ENCODE peak calls at places on chromosome 10, in nine cellular contexts. One of them, this sample, is unnamed.

GRCh38 chr10:72597897-72598296 is 28.0 kb downstream of the MICU1 start:
- DNase-seq in NCI-H1105: no peak
- DNase-seq in T-helper 9 cell: no peak
- DNase-seq in Karpas-422: no peak
- DNase-seq in heart left ventricle: no peak
- DNase-seq in astrocyte of the spinal cord: peak
- DNase-seq in activated CD4-positive, alpha-beta T cell treated with anti-CD3 and anti-CD28 coated beads, Interleukin-2, amount 10 ng/mL, durations not matched to agents 7 days and 5 days: no peak
- DNase-seq in T-helper 1 cell: no peak
- DNase-seq in aorta: no peak
- DNase-seq in this sample: peak

GRCh38 chr10:79929409-79929904 is 19.4 kb downstream of the SFTPD start:
- DNase-seq in T-helper 1 cell: peak
- DNase-seq in heart left ventricle: peak
- DNase-seq in T-helper 9 cell: peak
- DNase-seq in NCI-H1105: peak
- DNase-seq in aorta: peak
- DNase-seq in Karpas-422: peak
- DNase-seq in astrocyte of the spinal cord: peak
- DNase-seq in activated CD4-positive, alpha-beta T cell treated with anti-CD3 and anti-CD28 coated beads, Interleukin-2, amount 10 ng/mL, durations not matched to agents 7 days and 5 days: peak
- DNase-seq in this sample: peak

GRCh38 chr10:50577681-50578350 is 45.9 kb downstream of the SGMS1 start:
- DNase-seq in T-helper 9 cell: no peak
- DNase-seq in T-helper 1 cell: no peak
- DNase-seq in astrocyte of the spinal cord: peak
- DNase-seq in heart left ventricle: no peak
- DNase-seq in Karpas-422: no peak
- DNase-seq in aorta: no peak
- DNase-seq in activated CD4-positive, alpha-beta T cell treated with anti-CD3 and anti-CD28 coated beads, Interleukin-2, amount 10 ng/mL, durations not matched to agents 7 days and 5 days: no peak
- DNase-seq in NCI-H1105: no peak
- DNase-seq in this sample: peak

GRCh38 chr10:3775671-3776551 is 9.1 kb downstream of the KLF6 start:
- DNase-seq in astrocyte of the spinal cord: peak
- DNase-seq in activated CD4-positive, alpha-beta T cell treated with anti-CD3 and anti-CD28 coated beads, Interleukin-2, amount 10 ng/mL, durations not matched to agents 7 days and 5 days: no peak
- DNase-seq in heart left ventricle: no peak
- DNase-seq in NCI-H1105: no peak
- DNase-seq in Karpas-422: no peak
- DNase-seq in T-helper 1 cell: no peak
- DNase-seq in T-helper 9 cell: peak
- DNase-seq in aorta: no peak
- DNase-seq in this sample: peak

GRCh38 chr10:107914450-107915276 is 750.2 kb upstream of the SORCS1 start:
- DNase-seq in NCI-H1105: no peak
- DNase-seq in heart left ventricle: peak
- DNase-seq in T-helper 9 cell: no peak
- DNase-seq in aorta: no peak
- DNase-seq in T-helper 1 cell: no peak
- DNase-seq in astrocyte of the spinal cord: no peak
- DNase-seq in Karpas-422: no peak
- DNase-seq in activated CD4-positive, alpha-beta T cell treated with anti-CD3 and anti-CD28 coated beads, Interleukin-2, amount 10 ng/mL, durations not matched to agents 7 days and 5 days: no peak
- DNase-seq in this sample: peak

GRCh38 chr10:43274011-43274410 is 7.1 kb upstream of the RASGEF1A start:
- DNase-seq in activated CD4-positive, alpha-beta T cell treated with anti-CD3 and anti-CD28 coated beads, Interleukin-2, amount 10 ng/mL, durations not matched to agents 7 days and 5 days: no peak
- DNase-seq in heart left ventricle: no peak
- DNase-seq in Karpas-422: no peak
- DNase-seq in aorta: no peak
- DNase-seq in astrocyte of the spinal cord: no peak
- DNase-seq in NCI-H1105: no peak
- DNase-seq in T-helper 9 cell: no peak
- DNase-seq in T-helper 1 cell: no peak
- DNase-seq in this sample: peak

GRCh38 chr10:35040761-35041501 is 49.2 kb downstream of the CUL2 start:
- DNase-seq in T-helper 1 cell: no peak
- DNase-seq in activated CD4-positive, alpha-beta T cell treated with anti-CD3 and anti-CD28 coated beads, Interleukin-2, amount 10 ng/mL, durations not matched to agents 7 days and 5 days: no peak
- DNase-seq in T-helper 9 cell: no peak
- DNase-seq in aorta: no peak
- DNase-seq in Karpas-422: no peak
- DNase-seq in heart left ventricle: no peak
- DNase-seq in NCI-H1105: no peak
- DNase-seq in astrocyte of the spinal cord: peak
- DNase-seq in this sample: peak

GRCh38 chr10:123865880-123866279 is 25.7 kb downstream of the CPXM2 start:
- DNase-seq in Karpas-422: no peak
- DNase-seq in aorta: no peak
- DNase-seq in activated CD4-positive, alpha-beta T cell treated with anti-CD3 and anti-CD28 coated beads, Interleukin-2, amount 10 ng/mL, durations not matched to agents 7 days and 5 days: no peak
- DNase-seq in heart left ventricle: no peak
- DNase-seq in NCI-H1105: no peak
- DNase-seq in astrocyte of the spinal cord: no peak
- DNase-seq in T-helper 9 cell: no peak
- DNase-seq in T-helper 1 cell: no peak
- DNase-seq in this sample: no peak

GRCh38 chr10:101221479-101222246 is 7.6 kb downstream of the LBX1 start:
- DNase-seq in astrocyte of the spinal cord: no peak
- DNase-seq in activated CD4-positive, alpha-beta T cell treated with anti-CD3 and anti-CD28 coated beads, Interleukin-2, amount 10 ng/mL, durations not matched to agents 7 days and 5 days: no peak
- DNase-seq in NCI-H1105: no peak
- DNase-seq in T-helper 1 cell: no peak
- DNase-seq in T-helper 9 cell: no peak
- DNase-seq in heart left ventricle: no peak
- DNase-seq in aorta: no peak
- DNase-seq in Karpas-422: no peak
- DNase-seq in this sample: no peak

GRCh38 chr10:109915566-109915965 is 7.7 kb downstream of the XPNPEP1 start:
- DNase-seq in aorta: no peak
- DNase-seq in T-helper 9 cell: no peak
- DNase-seq in astrocyte of the spinal cord: no peak
- DNase-seq in heart left ventricle: no peak
- DNase-seq in T-helper 1 cell: no peak
- DNase-seq in NCI-H1105: no peak
- DNase-seq in activated CD4-positive, alpha-beta T cell treated with anti-CD3 and anti-CD28 coated beads, Interleukin-2, amount 10 ng/mL, durations not matched to agents 7 days and 5 days: no peak
- DNase-seq in Karpas-422: no peak
- DNase-seq in this sample: no peak

GRCh38 chr10:70518695-70519094 is 40.1 kb downstream of the PALD1 start:
- DNase-seq in T-helper 9 cell: no peak
- DNase-seq in NCI-H1105: no peak
- DNase-seq in heart left ventricle: peak
- DNase-seq in activated CD4-positive, alpha-beta T cell treated with anti-CD3 and anti-CD28 coated beads, Interleukin-2, amount 10 ng/mL, durations not matched to agents 7 days and 5 days: no peak
- DNase-seq in astrocyte of the spinal cord: peak
- DNase-seq in aorta: no peak
- DNase-seq in T-helper 1 cell: no peak
- DNase-seq in Karpas-422: no peak
- DNase-seq in this sample: peak

GRCh38 chr10:32072025-32072787 is 16.0 kb upstream of the KIF5B start:
- DNase-seq in heart left ventricle: no peak
- DNase-seq in T-helper 9 cell: no peak
- DNase-seq in T-helper 1 cell: no peak
- DNase-seq in aorta: no peak
- DNase-seq in NCI-H1105: no peak
- DNase-seq in astrocyte of the spinal cord: no peak
- DNase-seq in Karpas-422: no peak
- DNase-seq in activated CD4-positive, alpha-beta T cell treated with anti-CD3 and anti-CD28 coated beads, Interleukin-2, amount 10 ng/mL, durations not matched to agents 7 days and 5 days: no peak
- DNase-seq in this sample: no peak

GRCh38 chr10:61792921-61793320 is 108.6 kb upstream of the ARID5B start:
- DNase-seq in T-helper 9 cell: no peak
- DNase-seq in NCI-H1105: no peak
- DNase-seq in T-helper 1 cell: no peak
- DNase-seq in activated CD4-positive, alpha-beta T cell treated with anti-CD3 and anti-CD28 coated beads, Interleukin-2, amount 10 ng/mL, durations not matched to agents 7 days and 5 days: no peak
- DNase-seq in aorta: no peak
- DNase-seq in astrocyte of the spinal cord: no peak
- DNase-seq in Karpas-422: no peak
- DNase-seq in heart left ventricle: no peak
- DNase-seq in this sample: no peak

GRCh38 chr10:67520924-67521520 is 175.0 kb downstream of the CTNNA3 start:
- DNase-seq in activated CD4-positive, alpha-beta T cell treated with anti-CD3 and anti-CD28 coated beads, Interleukin-2, amount 10 ng/mL, durations not matched to agents 7 days and 5 days: peak
- DNase-seq in NCI-H1105: peak
- DNase-seq in astrocyte of the spinal cord: peak
- DNase-seq in T-helper 9 cell: peak
- DNase-seq in aorta: no peak
- DNase-seq in Karpas-422: peak
- DNase-seq in heart left ventricle: no peak
- DNase-seq in T-helper 1 cell: no peak
- DNase-seq in this sample: peak

GRCh38 chr10:113743594-113743993 is 7.9 kb upstream of the PLEKHS1 start:
- DNase-seq in heart left ventricle: no peak
- DNase-seq in T-helper 9 cell: no peak
- DNase-seq in astrocyte of the spinal cord: no peak
- DNase-seq in activated CD4-positive, alpha-beta T cell treated with anti-CD3 and anti-CD28 coated beads, Interleukin-2, amount 10 ng/mL, durations not matched to agents 7 days and 5 days: no peak
- DNase-seq in Karpas-422: no peak
- DNase-seq in NCI-H1105: no peak
- DNase-seq in T-helper 1 cell: no peak
- DNase-seq in aorta: no peak
- DNase-seq in this sample: no peak

GRCh38 chr10:119522747-119523426 is 19.6 kb downstream of the RGS10 start:
- DNase-seq in T-helper 1 cell: no peak
- DNase-seq in Karpas-422: no peak
- DNase-seq in NCI-H1105: no peak
- DNase-seq in astrocyte of the spinal cord: no peak
- DNase-seq in aorta: peak
- DNase-seq in T-helper 9 cell: no peak
- DNase-seq in heart left ventricle: no peak
- DNase-seq in activated CD4-positive, alpha-beta T cell treated with anti-CD3 and anti-CD28 coated beads, Interleukin-2, amount 10 ng/mL, durations not matched to agents 7 days and 5 days: no peak
- DNase-seq in this sample: peak

GRCh38 chr10:88227342-88228018 is 355.6 kb downstream of the RNLS start:
- DNase-seq in T-helper 9 cell: no peak
- DNase-seq in Karpas-422: no peak
- DNase-seq in astrocyte of the spinal cord: peak
- DNase-seq in activated CD4-positive, alpha-beta T cell treated with anti-CD3 and anti-CD28 coated beads, Interleukin-2, amount 10 ng/mL, durations not matched to agents 7 days and 5 days: no peak
- DNase-seq in heart left ventricle: peak
- DNase-seq in NCI-H1105: no peak
- DNase-seq in T-helper 1 cell: no peak
- DNase-seq in aorta: no peak
- DNase-seq in this sample: no peak

GRCh38 chr10:72736176-72736795 is 44.3 kb downstream of the MCU start:
- DNase-seq in activated CD4-positive, alpha-beta T cell treated with anti-CD3 and anti-CD28 coated beads, Interleukin-2, amount 10 ng/mL, durations not matched to agents 7 days and 5 days: no peak
- DNase-seq in astrocyte of the spinal cord: peak
- DNase-seq in aorta: no peak
- DNase-seq in NCI-H1105: no peak
- DNase-seq in Karpas-422: no peak
- DNase-seq in T-helper 9 cell: no peak
- DNase-seq in heart left ventricle: no peak
- DNase-seq in T-helper 1 cell: no peak
- DNase-seq in this sample: peak

GRCh38 chr10:30081182-30081581 is 21.8 kb upstream of the JCAD start:
- DNase-seq in T-helper 9 cell: no peak
- DNase-seq in aorta: no peak
- DNase-seq in Karpas-422: no peak
- DNase-seq in NCI-H1105: no peak
- DNase-seq in astrocyte of the spinal cord: no peak
- DNase-seq in T-helper 1 cell: no peak
- DNase-seq in heart left ventricle: no peak
- DNase-seq in activated CD4-positive, alpha-beta T cell treated with anti-CD3 and anti-CD28 coated beads, Interleukin-2, amount 10 ng/mL, durations not matched to agents 7 days and 5 days: no peak
- DNase-seq in this sample: no peak

GRCh38 chr10:16520900-16521299 is 779 bp downstream of the C1QL3 start:
- DNase-seq in aorta: peak
- DNase-seq in Karpas-422: peak
- DNase-seq in heart left ventricle: peak
- DNase-seq in astrocyte of the spinal cord: no peak
- DNase-seq in T-helper 9 cell: no peak
- DNase-seq in T-helper 1 cell: no peak
- DNase-seq in NCI-H1105: no peak
- DNase-seq in activated CD4-positive, alpha-beta T cell treated with anti-CD3 and anti-CD28 coated beads, Interleukin-2, amount 10 ng/mL, durations not matched to agents 7 days and 5 days: peak
- DNase-seq in this sample: peak

GRCh38 chr10:78992333-78992732 is 76.4 kb upstream of the ZMIZ1 start:
- DNase-seq in T-helper 1 cell: no peak
- DNase-seq in aorta: no peak
- DNase-seq in NCI-H1105: no peak
- DNase-seq in heart left ventricle: no peak
- DNase-seq in Karpas-422: peak
- DNase-seq in T-helper 9 cell: no peak
- DNase-seq in astrocyte of the spinal cord: no peak
- DNase-seq in activated CD4-positive, alpha-beta T cell treated with anti-CD3 and anti-CD28 coated beads, Interleukin-2, amount 10 ng/mL, durations not matched to agents 7 days and 5 days: no peak
- DNase-seq in this sample: no peak

GRCh38 chr10:99172130-99172738 is 63.4 kb downstream of the HPSE2 start:
- DNase-seq in T-helper 1 cell: no peak
- DNase-seq in activated CD4-positive, alpha-beta T cell treated with anti-CD3 and anti-CD28 coated beads, Interleukin-2, amount 10 ng/mL, durations not matched to agents 7 days and 5 days: no peak
- DNase-seq in astrocyte of the spinal cord: peak
- DNase-seq in aorta: no peak
- DNase-seq in NCI-H1105: no peak
- DNase-seq in T-helper 9 cell: no peak
- DNase-seq in Karpas-422: no peak
- DNase-seq in heart left ventricle: no peak
- DNase-seq in this sample: peak

GRCh38 chr10:4586756-4587155 is 239.3 kb upstream of the AKR1E2 start:
- DNase-seq in NCI-H1105: no peak
- DNase-seq in astrocyte of the spinal cord: peak
- DNase-seq in aorta: no peak
- DNase-seq in activated CD4-positive, alpha-beta T cell treated with anti-CD3 and anti-CD28 coated beads, Interleukin-2, amount 10 ng/mL, durations not matched to agents 7 days and 5 days: no peak
- DNase-seq in T-helper 1 cell: no peak
- DNase-seq in heart left ventricle: no peak
- DNase-seq in T-helper 9 cell: no peak
- DNase-seq in Karpas-422: no peak
- DNase-seq in this sample: peak

GRCh38 chr10:98097175-98097574 is 37.3 kb upstream of the R3HCC1L start:
- DNase-seq in NCI-H1105: no peak
- DNase-seq in T-helper 9 cell: no peak
- DNase-seq in astrocyte of the spinal cord: no peak
- DNase-seq in heart left ventricle: no peak
- DNase-seq in aorta: no peak
- DNase-seq in activated CD4-positive, alpha-beta T cell treated with anti-CD3 and anti-CD28 coated beads, Interleukin-2, amount 10 ng/mL, durations not matched to agents 7 days and 5 days: no peak
- DNase-seq in Karpas-422: no peak
- DNase-seq in T-helper 1 cell: no peak
- DNase-seq in this sample: no peak

GRCh38 chr10:33570495-33570894 is 236.0 kb upstream of the NRP1 start:
- DNase-seq in astrocyte of the spinal cord: no peak
- DNase-seq in heart left ventricle: no peak
- DNase-seq in activated CD4-positive, alpha-beta T cell treated with anti-CD3 and anti-CD28 coated beads, Interleukin-2, amount 10 ng/mL, durations not matched to agents 7 days and 5 days: no peak
- DNase-seq in NCI-H1105: no peak
- DNase-seq in T-helper 9 cell: no peak
- DNase-seq in aorta: no peak
- DNase-seq in Karpas-422: no peak
- DNase-seq in T-helper 1 cell: no peak
- DNase-seq in this sample: no peak

GRCh38 chr10:78819361-78820006 is 249.3 kb upstream of the ZMIZ1 start:
- DNase-seq in aorta: no peak
- DNase-seq in T-helper 9 cell: no peak
- DNase-seq in astrocyte of the spinal cord: no peak
- DNase-seq in heart left ventricle: no peak
- DNase-seq in Karpas-422: no peak
- DNase-seq in NCI-H1105: no peak
- DNase-seq in T-helper 1 cell: no peak
- DNase-seq in activated CD4-positive, alpha-beta T cell treated with anti-CD3 and anti-CD28 coated beads, Interleukin-2, amount 10 ng/mL, durations not matched to agents 7 days and 5 days: no peak
- DNase-seq in this sample: no peak

GRCh38 chr10:52256832-52257691 is 57.0 kb upstream of the DKK1 start:
- DNase-seq in Karpas-422: no peak
- DNase-seq in T-helper 1 cell: no peak
- DNase-seq in heart left ventricle: no peak
- DNase-seq in T-helper 9 cell: no peak
- DNase-seq in NCI-H1105: no peak
- DNase-seq in astrocyte of the spinal cord: no peak
- DNase-seq in aorta: no peak
- DNase-seq in activated CD4-positive, alpha-beta T cell treated with anti-CD3 and anti-CD28 coated beads, Interleukin-2, amount 10 ng/mL, durations not matched to agents 7 days and 5 days: no peak
- DNase-seq in this sample: no peak

GRCh38 chr10:102696736-102697135 is 17.5 kb downstream of the ARL3 start:
- DNase-seq in NCI-H1105: no peak
- DNase-seq in astrocyte of the spinal cord: no peak
- DNase-seq in T-helper 9 cell: no peak
- DNase-seq in activated CD4-positive, alpha-beta T cell treated with anti-CD3 and anti-CD28 coated beads, Interleukin-2, amount 10 ng/mL, durations not matched to agents 7 days and 5 days: no peak
- DNase-seq in Karpas-422: no peak
- DNase-seq in heart left ventricle: no peak
- DNase-seq in T-helper 1 cell: no peak
- DNase-seq in aorta: no peak
- DNase-seq in this sample: no peak

GRCh38 chr10:33071857-33072256 is 113.8 kb upstream of the ITGB1 start:
- DNase-seq in T-helper 9 cell: no peak
- DNase-seq in astrocyte of the spinal cord: no peak
- DNase-seq in T-helper 1 cell: no peak
- DNase-seq in activated CD4-positive, alpha-beta T cell treated with anti-CD3 and anti-CD28 coated beads, Interleukin-2, amount 10 ng/mL, durations not matched to agents 7 days and 5 days: no peak
- DNase-seq in heart left ventricle: no peak
- DNase-seq in aorta: no peak
- DNase-seq in Karpas-422: no peak
- DNase-seq in NCI-H1105: no peak
- DNase-seq in this sample: no peak

GRCh38 chr10:105413997-105414396 is 772.9 kb downstream of the SORCS3 start:
- DNase-seq in Karpas-422: no peak
- DNase-seq in NCI-H1105: no peak
- DNase-seq in astrocyte of the spinal cord: no peak
- DNase-seq in activated CD4-positive, alpha-beta T cell treated with anti-CD3 and anti-CD28 coated beads, Interleukin-2, amount 10 ng/mL, durations not matched to agents 7 days and 5 days: no peak
- DNase-seq in heart left ventricle: no peak
- DNase-seq in aorta: no peak
- DNase-seq in T-helper 9 cell: no peak
- DNase-seq in T-helper 1 cell: no peak
- DNase-seq in this sample: no peak

This sample was measured in astrocyte of the hippocampus.